ENCODE peak calls at places on chromosomes 13 and 19, in nine cellular contexts. U is heart left ventricle, I is right lobe of liver, N is GM12892, B is testis, S is body of pancreas, V is tibial nerve, C is IMR-90, A is stomach. O is an unnamed sample.

GRCh38 chr13:109593230-109593629 is 193.2 kb downstream of the IRS2 start:
- DNase-seq in U (no peak), I (no peak), N (no peak), B (no peak), S (no peak), V (no peak), C (no peak), A (no peak), O (no peak)

GRCh38 chr13:34721631-34722144 is 220.4 kb upstream of the NBEA start:
- DNase-seq in U (no peak), I (no peak), N (no peak), B (no peak), S (no peak), V (no peak), C (no peak), A (no peak), O (no peak)

GRCh38 chr13:32426191-32426980 is 1.5 kb downstream of the N4BP2L1 start:
- DNase-seq in U (no peak), I (no peak), N (no peak), B (peak; percentile 23), S (no peak), V (no peak), C (no peak), A (no peak), O (peak; percentile 74)

GRCh38 chr19:40228371-40228770 is 1.9 kb upstream of the CCNP start:
- DNase-seq in U (no peak), I (no peak), N (no peak), B (no peak), S (no peak), V (no peak), C (no peak), A (no peak), O (no peak)

GRCh38 chr19:16062789-16063188 is 13.5 kb upstream of the TPM4 start:
- DNase-seq in U (no peak), I (no peak), N (no peak), B (peak; percentile 71), S (peak; percentile 61), V (no peak), C (no peak), A (peak; percentile 70), O (peak; percentile 75)

GRCh38 chr13:98541211-98541610 is 35.7 kb downstream of the STK24 start:
- DNase-seq in U (no peak), I (no peak), N (no peak), B (no peak), S (no peak), V (no peak), C (no peak), A (no peak), O (no peak)

GRCh38 chr13:63297162-63297561 is 1881.5 kb upstream of the PCDH20 start:
- DNase-seq in U (no peak), I (no peak), N (no peak), B (no peak), S (no peak), V (no peak), C (no peak), A (no peak), O (no peak)

GRCh38 chr19:38202504-38202903 is 21.5 kb downstream of the DPF1 start:
- DNase-seq in U (no peak), I (no peak), N (no peak), B (no peak), S (no peak), V (no peak), C (no peak), A (no peak), O (no peak)

GRCh38 chr19:926595-927043 is 784 bp downstream of the ARID3A start:
- DNase-seq in U (no peak), I (peak; percentile 68), N (peak; percentile 76), B (no peak), S (peak; percentile 63), V (no peak), C (no peak), A (peak; percentile 67), O (peak; percentile 68)

GRCh38 chr13:99250977-99251825 is 7.0 kb downstream of the GPR18 start:
- DNase-seq in U (no peak), I (no peak), N (no peak), B (no peak), S (no peak), V (no peak), C (no peak), A (no peak), O (no peak)

GRCh38 chr19:46385636-46386035 is 27.7 kb downstream of the CCDC8 start:
- DNase-seq in U (no peak), I (peak; percentile 23), N (no peak), B (no peak), S (no peak), V (no peak), C (no peak), A (no peak), O (no peak)

GRCh38 chr13:86608739-86609138 is 809.5 kb upstream of the SLITRK6 start:
- DNase-seq in U (no peak), I (no peak), N (no peak), B (no peak), S (no peak), V (no peak), C (no peak), A (no peak), O (no peak)

GRCh38 chr19:53431399-53432087 is at the start of gene ZNF761:
- DNase-seq in U (peak; percentile 95), I (peak; percentile 98), N (peak; percentile 69), B (peak; percentile 98), S (peak; percentile 100), V (peak; percentile 89), C (peak; percentile 86), A (peak; percentile 99), O (peak; percentile 94)
- TF ChIP-seq POLR2A in U (no peak), I (peak; percentile 73), N (peak; percentile 86), B (peak; percentile 72), S (peak; percentile 66), V (peak; percentile 45), C (peak; percentile 76), A (no peak), O (peak; percentile 68)

GRCh38 chr19:3773814-3774515 is 1.9 kb upstream of the RAX2 start:
- DNase-seq in U (no peak), I (no peak), N (no peak), B (no peak), S (no peak), V (no peak), C (no peak), A (no peak), O (no peak)
- TF ChIP-seq POLR2A in U (no peak), I (no peak), N (no peak), B (no peak), S (no peak), V (no peak), C (no peak), A (no peak), O (no peak)

GRCh38 chr19:3397266-3398022 is 31.1 kb downstream of the NFIC start:
- DNase-seq in U (no peak), I (no peak), N (no peak), B (peak; percentile 68), S (peak; percentile 81), V (peak; percentile 57), C (no peak), A (peak; percentile 63), O (no peak)

GRCh38 chr19:3401004-3401768 is 34.8 kb downstream of the NFIC start:
- DNase-seq in U (no peak), I (no peak), N (no peak), B (no peak), S (peak; percentile 35), V (no peak), C (no peak), A (no peak), O (no peak)

GRCh38 chr19:3396881-3397265 is 30.5 kb downstream of the NFIC start:
- DNase-seq in U (no peak), I (no peak), N (no peak), B (no peak), S (no peak), V (no peak), C (no peak), A (no peak), O (no peak)

GRCh38 chr19:3398900-3399278 is 32.5 kb downstream of the NFIC start:
- DNase-seq in U (no peak), I (no peak), N (no peak), B (no peak), S (no peak), V (peak; percentile 39), C (no peak), A (no peak), O (no peak)

DNA sequence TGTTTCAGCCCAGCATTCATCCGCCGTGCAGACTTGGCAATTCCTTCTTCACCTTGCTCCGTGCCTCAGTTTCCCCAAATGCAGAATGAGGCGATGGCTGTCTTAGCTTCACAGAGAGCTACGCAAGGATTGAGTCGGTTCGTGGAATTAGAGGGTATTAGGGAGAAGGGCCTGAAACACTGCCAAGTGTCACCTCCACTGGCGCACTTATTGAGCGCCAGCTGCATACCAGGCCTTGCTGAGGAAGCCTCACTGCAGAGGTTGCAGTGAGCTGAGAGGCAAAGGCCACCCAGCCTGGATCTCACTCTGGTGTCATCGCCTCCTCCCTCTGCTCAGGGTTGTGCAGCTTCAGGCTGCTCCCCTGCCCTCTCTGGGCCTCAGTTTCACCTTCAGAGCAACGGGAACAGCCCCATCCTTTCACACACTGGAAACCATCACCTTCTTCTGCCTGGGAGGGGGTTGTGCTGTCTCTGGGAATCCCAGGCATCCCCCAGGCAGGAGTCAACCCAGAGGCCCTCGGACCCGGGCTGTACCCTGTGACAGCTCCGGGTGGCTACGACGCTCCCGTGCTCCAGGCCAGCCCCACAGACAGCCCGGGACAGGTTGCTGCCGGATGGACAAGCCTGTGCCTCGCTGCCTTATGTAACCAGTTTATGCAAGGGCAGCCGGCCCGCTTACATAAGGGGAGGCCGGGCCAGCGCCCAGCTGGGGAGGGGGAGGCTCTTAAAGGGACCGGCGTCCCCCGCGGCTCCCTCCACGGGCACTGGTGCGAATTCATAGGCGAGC is 31.9 kb downstream of the NFIC start:
- DNase-seq in U (peak; percentile 77), I (peak; percentile 70), N (no peak), B (peak; percentile 88), S (peak; percentile 90), V (peak; percentile 78), C (peak; percentile 41), A (peak; percentile 83), O (no peak)
- TF ChIP-seq POLR2A in U (peak; percentile 17), I (no peak), N (no peak), B (no peak), S (peak; percentile 27), V (no peak), C (no peak), A (no peak), O (no peak)

GRCh38 chr13:77476456-77476855 is 59.0 kb upstream of the SCEL start:
- DNase-seq in U (no peak), I (no peak), N (no peak), B (no peak), S (no peak), V (no peak), C (no peak), A (no peak), O (no peak)

GRCh38 chr13:77480071-77480470 is 55.4 kb upstream of the SCEL start:
- DNase-seq in U (no peak), I (no peak), N (no peak), B (no peak), S (no peak), V (no peak), C (no peak), A (no peak), O (no peak)

GRCh38 chr13:77479326-77479725 is 56.2 kb upstream of the SCEL start:
- DNase-seq in U (no peak), I (no peak), N (no peak), B (no peak), S (no peak), V (no peak), C (no peak), A (no peak), O (no peak)

GRCh38 chr13:77477299-77477848 is 58.1 kb upstream of the SCEL start:
- DNase-seq in U (no peak), I (no peak), N (no peak), B (no peak), S (no peak), V (no peak), C (no peak), A (no peak), O (no peak)

GRCh38 chr13:77478645-77478997 is 56.9 kb upstream of the SCEL start:
- DNase-seq in U (no peak), I (no peak), N (no peak), B (no peak), S (no peak), V (no peak), C (no peak), A (no peak), O (no peak)
- TF ChIP-seq POLR2A in U (no peak), I (no peak), N (no peak), B (no peak), S (no peak), V (no peak), C (no peak), A (no peak), O (no peak)

O was measured in erythroblast.